ENCODE peak calls at places on chromosome 1, in seven cellular contexts. One of them, this sample, is unnamed.

GRCh38 chr1:147669475-147670318 is 627 bp downstream of the ACP6 start:
- DNase-seq in naive thymus-derived CD8-positive, alpha-beta T cell: peak
- DNase-seq in tibial artery: peak
- DNase-seq in A172: peak
- DNase-seq in foreskin keratinocyte: peak
- DNase-seq in fibroblast of mammary gland: peak
- DNase-seq in SHP77: peak
- DNase-seq in this sample: peak

GRCh38 chr1:204842892-204843291 is 27.8 kb upstream of the NFASC start:
- DNase-seq in SHP77: peak
- DNase-seq in tibial artery: no peak
- DNase-seq in fibroblast of mammary gland: peak
- DNase-seq in naive thymus-derived CD8-positive, alpha-beta T cell: no peak
- DNase-seq in foreskin keratinocyte: no peak
- DNase-seq in A172: peak
- DNase-seq in this sample: no peak

GRCh38 chr1:110085666-110086065 is 15.2 kb upstream of the ALX3 start:
- DNase-seq in SHP77: no peak
- DNase-seq in foreskin keratinocyte: no peak
- DNase-seq in naive thymus-derived CD8-positive, alpha-beta T cell: no peak
- DNase-seq in A172: no peak
- DNase-seq in fibroblast of mammary gland: no peak
- DNase-seq in tibial artery: no peak
- DNase-seq in this sample: no peak

GRCh38 chr1:49102752-49103151 is 326.1 kb upstream of the BEND5 start:
- DNase-seq in foreskin keratinocyte: peak
- DNase-seq in naive thymus-derived CD8-positive, alpha-beta T cell: no peak
- DNase-seq in SHP77: no peak
- DNase-seq in tibial artery: no peak
- DNase-seq in fibroblast of mammary gland: peak
- DNase-seq in A172: peak
- DNase-seq in this sample: no peak

GRCh38 chr1:176943783-176944182 is 220.7 kb downstream of the ASTN1 start:
- DNase-seq in A172: no peak
- DNase-seq in tibial artery: no peak
- DNase-seq in foreskin keratinocyte: no peak
- DNase-seq in naive thymus-derived CD8-positive, alpha-beta T cell: no peak
- DNase-seq in SHP77: no peak
- DNase-seq in fibroblast of mammary gland: no peak
- DNase-seq in this sample: no peak

GRCh38 chr1:173757666-173758065 is 42.9 kb downstream of the KLHL20 start:
- DNase-seq in naive thymus-derived CD8-positive, alpha-beta T cell: no peak
- DNase-seq in foreskin keratinocyte: peak
- DNase-seq in SHP77: no peak
- DNase-seq in fibroblast of mammary gland: no peak
- DNase-seq in tibial artery: no peak
- DNase-seq in A172: no peak
- DNase-seq in this sample: no peak

GRCh38 chr1:117232551-117232950 is 21.8 kb upstream of the VTCN1 start:
- DNase-seq in A172: no peak
- DNase-seq in SHP77: no peak
- DNase-seq in tibial artery: no peak
- DNase-seq in fibroblast of mammary gland: no peak
- DNase-seq in naive thymus-derived CD8-positive, alpha-beta T cell: no peak
- DNase-seq in foreskin keratinocyte: no peak
- DNase-seq in this sample: no peak

GRCh38 chr1:10724948-10725852 is 71.2 kb downstream of the CASZ1 start:
- DNase-seq in SHP77: peak
- DNase-seq in naive thymus-derived CD8-positive, alpha-beta T cell: no peak
- DNase-seq in A172: no peak
- DNase-seq in foreskin keratinocyte: no peak
- DNase-seq in tibial artery: peak
- DNase-seq in fibroblast of mammary gland: peak
- DNase-seq in this sample: no peak

GRCh38 chr1:218967254-218967653 is 206.4 kb upstream of the LYPLAL1 start:
- DNase-seq in A172: no peak
- DNase-seq in fibroblast of mammary gland: no peak
- DNase-seq in foreskin keratinocyte: no peak
- DNase-seq in SHP77: no peak
- DNase-seq in tibial artery: no peak
- DNase-seq in naive thymus-derived CD8-positive, alpha-beta T cell: no peak
- DNase-seq in this sample: no peak

This sample was measured in CD4-positive, alpha-beta memory T cell.